ENCODE peak calls at places on chromosomes 11 and 22, in five cellular contexts. One of them, this sample, is unnamed.

GRCh38 chr11:69587454-69588081 is 53.4 kb upstream of the CCND1 start:
- DNase-seq in uterus: no peak
- DNase-seq in GM12865: no peak
- DNase-seq in psoas muscle: no peak
- DNase-seq in body of pancreas: no peak
- DNase-seq in this sample: no peak

GRCh38 chr11:12727556-12728070 is 53.4 kb downstream of the TEAD1 start:
- DNase-seq in uterus: no peak
- DNase-seq in GM12865: no peak
- DNase-seq in psoas muscle: no peak
- DNase-seq in body of pancreas: no peak
- DNase-seq in this sample: no peak

GRCh38 chr11:10455637-10456487 is 798 bp downstream of the AMPD3 start:
- DNase-seq in uterus: peak
- DNase-seq in GM12865: peak
- DNase-seq in psoas muscle: peak
- DNase-seq in body of pancreas: peak
- DNase-seq in this sample: peak

GRCh38 chr22:44181033-44181911 is 547 bp downstream of the PARVG start:
- DNase-seq in uterus: no peak
- DNase-seq in GM12865: peak
- DNase-seq in psoas muscle: no peak
- DNase-seq in body of pancreas: no peak
- DNase-seq in this sample: no peak

GRCh38 chr11:118065375-118065774 is 11.5 kb upstream of the TMPRSS4 start:
- DNase-seq in uterus: no peak
- DNase-seq in GM12865: no peak
- DNase-seq in psoas muscle: no peak
- DNase-seq in body of pancreas: no peak
- DNase-seq in this sample: no peak

GRCh38 chr11:46049325-46049860 is 71.9 kb downstream of the PHF21A start:
- DNase-seq in uterus: no peak
- DNase-seq in GM12865: no peak
- DNase-seq in psoas muscle: no peak
- DNase-seq in body of pancreas: no peak
- DNase-seq in this sample: no peak

GRCh38 chr11:3069425-3069824 is 12.2 kb upstream of the CARS1 start:
- DNase-seq in uterus: no peak
- DNase-seq in GM12865: no peak
- DNase-seq in psoas muscle: no peak
- DNase-seq in body of pancreas: no peak
- DNase-seq in this sample: no peak

GRCh38 chr22:41197808-41198585 is 7.1 kb upstream of the L3MBTL2 start:
- DNase-seq in uterus: no peak
- DNase-seq in GM12865: no peak
- DNase-seq in psoas muscle: no peak
- DNase-seq in body of pancreas: peak
- DNase-seq in this sample: peak

GRCh38 chr22:40592352-40593113 is 44.0 kb downstream of the MRTFA start:
- DNase-seq in uterus: no peak
- DNase-seq in GM12865: peak
- DNase-seq in psoas muscle: no peak
- DNase-seq in body of pancreas: no peak
- DNase-seq in this sample: no peak

GRCh38 chr11:77188323-77188911 is 60.4 kb downstream of the MYO7A start:
- DNase-seq in uterus: peak
- DNase-seq in GM12865: peak
- DNase-seq in psoas muscle: peak
- DNase-seq in body of pancreas: peak
- DNase-seq in this sample: peak

GRCh38 chr22:30922151-30922611 is 46.4 kb downstream of the MORC2 start:
- DNase-seq in uterus: peak
- DNase-seq in GM12865: peak
- DNase-seq in psoas muscle: peak
- DNase-seq in body of pancreas: peak
- DNase-seq in this sample: no peak

GRCh38 chr11:2913029-2913431 is 16.2 kb downstream of the PHLDA2 start:
- DNase-seq in uterus: no peak
- DNase-seq in GM12865: no peak
- DNase-seq in psoas muscle: no peak
- DNase-seq in body of pancreas: peak
- DNase-seq in this sample: no peak

GRCh38 chr11:102138223-102138622 is 28.0 kb downstream of the YAP1 start:
- DNase-seq in uterus: no peak
- DNase-seq in GM12865: no peak
- DNase-seq in psoas muscle: no peak
- DNase-seq in body of pancreas: no peak
- DNase-seq in this sample: no peak

GRCh38 chr11:105148241-105148640 is 8.7 kb upstream of the CARD18 start:
- DNase-seq in uterus: no peak
- DNase-seq in GM12865: no peak
- DNase-seq in psoas muscle: no peak
- DNase-seq in body of pancreas: no peak
- DNase-seq in this sample: no peak

GRCh38 chr11:92852203-92852602 is 117.2 kb upstream of the MTNR1B start:
- DNase-seq in uterus: no peak
- DNase-seq in GM12865: no peak
- DNase-seq in psoas muscle: no peak
- DNase-seq in body of pancreas: no peak
- DNase-seq in this sample: no peak

GRCh38 chr11:76510060-76511047 is 65.5 kb downstream of the EMSY start:
- DNase-seq in uterus: no peak
- DNase-seq in GM12865: no peak
- DNase-seq in psoas muscle: no peak
- DNase-seq in body of pancreas: no peak
- DNase-seq in this sample: no peak

GRCh38 chr22:16838073-16838472 is 12.9 kb upstream of the XKR3 start:
- DNase-seq in uterus: no peak
- DNase-seq in GM12865: no peak
- DNase-seq in psoas muscle: no peak
- DNase-seq in body of pancreas: no peak
- DNase-seq in this sample: no peak

GRCh38 chr22:40107756-40108437 is 69.8 kb upstream of the TNRC6B start:
- DNase-seq in uterus: peak
- DNase-seq in GM12865: no peak
- DNase-seq in psoas muscle: no peak
- DNase-seq in body of pancreas: peak
- DNase-seq in this sample: no peak

GRCh38 chr11:120203626-120204025 is 7.2 kb upstream of the OAF start:
- DNase-seq in uterus: no peak
- DNase-seq in GM12865: no peak
- DNase-seq in psoas muscle: no peak
- DNase-seq in body of pancreas: no peak
- DNase-seq in this sample: no peak

GRCh38 chr11:15371533-15371932 is 256.8 kb downstream of the INSC start:
- DNase-seq in uterus: no peak
- DNase-seq in GM12865: no peak
- DNase-seq in psoas muscle: no peak
- DNase-seq in body of pancreas: no peak
- DNase-seq in this sample: no peak

GRCh38 chr11:15367695-15368094 is 253.0 kb downstream of the INSC start:
- DNase-seq in uterus: no peak
- DNase-seq in GM12865: no peak
- DNase-seq in psoas muscle: no peak
- DNase-seq in body of pancreas: no peak
- DNase-seq in this sample: no peak

GRCh38 chr11:15374418-15374817 is 259.7 kb downstream of the INSC start:
- DNase-seq in uterus: no peak
- DNase-seq in GM12865: no peak
- DNase-seq in psoas muscle: no peak
- DNase-seq in body of pancreas: no peak
- DNase-seq in this sample: no peak

DNA sequence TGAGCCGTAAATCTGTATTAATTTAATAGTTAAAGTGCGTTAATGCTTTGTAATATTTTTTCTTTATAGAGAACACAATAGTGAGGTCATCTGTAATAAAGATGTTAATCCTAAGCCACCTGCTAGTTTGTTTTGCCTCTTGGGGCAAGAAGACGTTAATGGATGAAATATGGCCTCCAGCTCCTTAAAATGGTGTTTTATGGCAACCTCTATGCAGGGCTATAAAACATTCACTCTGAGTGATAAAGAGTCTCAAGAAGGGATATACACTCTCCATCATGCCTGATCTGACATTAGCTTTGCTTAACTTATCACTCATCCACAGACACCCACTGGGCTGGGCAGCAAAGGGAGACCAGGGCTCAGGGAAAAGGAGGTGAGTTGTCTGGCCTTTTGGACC is 256.1 kb downstream of the INSC start:
- DNase-seq in uterus: no peak
- DNase-seq in GM12865: no peak
- DNase-seq in psoas muscle: no peak
- DNase-seq in body of pancreas: no peak
- DNase-seq in this sample: no peak
- TF ChIP-seq CTCF in uterus: no peak
- TF ChIP-seq CTCF in GM12865: no peak
- TF ChIP-seq CTCF in psoas muscle: no peak
- TF ChIP-seq CTCF in body of pancreas: no peak
- TF ChIP-seq CTCF in this sample: no peak

DNA sequence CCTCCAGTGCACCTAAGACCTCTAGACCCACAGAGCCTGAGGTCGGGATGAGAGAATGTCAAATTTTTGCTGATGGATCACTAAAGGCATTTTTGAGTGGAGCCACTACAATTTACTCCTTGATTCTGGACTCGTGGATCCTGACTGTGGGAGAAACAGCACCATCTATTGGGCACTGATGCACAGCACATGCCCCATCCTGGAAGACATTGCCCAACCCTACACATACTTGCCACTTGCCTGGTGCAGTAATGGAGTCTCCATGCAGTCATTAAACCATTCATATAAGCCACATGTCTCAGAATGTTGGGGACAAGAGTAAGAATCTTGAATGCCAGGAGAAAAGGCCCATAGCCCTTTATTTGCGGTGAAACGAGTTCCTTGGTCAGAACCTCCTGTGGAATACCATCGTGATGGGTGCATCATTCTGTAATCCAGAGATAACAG is 103.9 kb downstream of the GGTLC2 start:
- DNase-seq in uterus: no peak
- DNase-seq in GM12865: peak
- DNase-seq in psoas muscle: peak
- DNase-seq in body of pancreas: peak
- DNase-seq in this sample: peak
- TF ChIP-seq CTCF in uterus: peak
- TF ChIP-seq CTCF in GM12865: peak
- TF ChIP-seq CTCF in psoas muscle: peak
- TF ChIP-seq CTCF in body of pancreas: peak
- TF ChIP-seq CTCF in this sample: peak

GRCh38 chr11:122788781-122789535 is 49.3 kb upstream of the CRTAM start:
- DNase-seq in uterus: no peak
- DNase-seq in GM12865: no peak
- DNase-seq in psoas muscle: no peak
- DNase-seq in body of pancreas: no peak
- DNase-seq in this sample: no peak
- TF ChIP-seq CTCF in uterus: no peak
- TF ChIP-seq CTCF in GM12865: peak
- TF ChIP-seq CTCF in psoas muscle: no peak
- TF ChIP-seq CTCF in body of pancreas: no peak
- TF ChIP-seq CTCF in this sample: no peak

DNA sequence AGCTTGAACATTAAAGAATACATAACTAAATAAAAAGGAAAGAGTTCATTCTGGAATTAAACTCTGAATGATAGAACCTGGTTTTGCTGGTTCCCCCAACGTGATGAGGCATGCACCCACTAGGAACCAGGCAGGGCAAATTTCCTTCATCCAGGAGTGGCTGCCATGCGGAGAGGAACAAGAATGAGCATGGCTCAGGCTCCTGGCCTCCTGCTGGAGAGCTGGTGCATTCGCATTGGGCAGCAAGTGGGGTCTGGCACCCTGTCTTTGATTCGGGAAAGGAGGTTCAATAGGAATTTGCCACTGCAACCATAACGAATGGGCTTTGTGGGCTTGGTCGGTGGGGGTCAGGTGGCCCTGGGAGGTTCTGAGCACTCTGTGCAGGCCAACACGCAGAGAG is 169.8 kb upstream of the TENM4 start:
- DNase-seq in uterus: no peak
- DNase-seq in GM12865: no peak
- DNase-seq in psoas muscle: no peak
- DNase-seq in body of pancreas: no peak
- DNase-seq in this sample: no peak
- TF ChIP-seq CTCF in uterus: no peak
- TF ChIP-seq CTCF in GM12865: no peak
- TF ChIP-seq CTCF in psoas muscle: no peak
- TF ChIP-seq CTCF in body of pancreas: no peak
- TF ChIP-seq CTCF in this sample: no peak

DNA sequence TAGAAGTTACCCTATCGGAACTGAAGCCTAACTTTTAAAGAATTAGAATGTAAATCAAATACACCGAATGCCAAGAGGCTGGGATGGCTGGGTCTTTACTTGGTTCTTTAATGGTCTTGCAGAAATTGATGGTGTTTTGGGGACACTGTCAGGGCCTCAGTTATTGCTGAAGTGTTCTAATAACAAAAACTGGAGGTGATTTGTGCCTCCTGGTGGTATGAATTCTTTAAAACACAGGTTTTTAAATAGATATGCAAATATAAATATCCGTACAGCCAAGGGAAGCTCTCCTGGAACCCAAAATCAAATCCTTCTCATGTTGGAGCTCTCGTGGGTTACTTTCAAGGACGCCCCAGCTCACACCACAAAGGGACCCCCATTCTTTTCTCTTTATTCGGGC is 19.3 kb upstream of the TMPRSS5 start:
- DNase-seq in uterus: no peak
- DNase-seq in GM12865: no peak
- DNase-seq in psoas muscle: no peak
- DNase-seq in body of pancreas: no peak
- DNase-seq in this sample: no peak
- TF ChIP-seq CTCF in uterus: no peak
- TF ChIP-seq CTCF in GM12865: no peak
- TF ChIP-seq CTCF in psoas muscle: no peak
- TF ChIP-seq CTCF in body of pancreas: no peak
- TF ChIP-seq CTCF in this sample: no peak

GRCh38 chr22:32281092-32281491 is 25.9 kb upstream of the SLC5A4 start:
- DNase-seq in uterus: no peak
- DNase-seq in GM12865: no peak
- DNase-seq in psoas muscle: no peak
- DNase-seq in body of pancreas: no peak
- DNase-seq in this sample: no peak

GRCh38 chr22:32286290-32286840 is 31.2 kb upstream of the SLC5A4 start:
- DNase-seq in uterus: no peak
- DNase-seq in GM12865: no peak
- DNase-seq in psoas muscle: no peak
- DNase-seq in body of pancreas: no peak
- DNase-seq in this sample: no peak
- TF ChIP-seq CTCF in uterus: no peak
- TF ChIP-seq CTCF in GM12865: no peak
- TF ChIP-seq CTCF in psoas muscle: no peak
- TF ChIP-seq CTCF in body of pancreas: no peak
- TF ChIP-seq CTCF in this sample: no peak